ENCODE peak calls at places on chromosome 11, in five cellular contexts. F is psoas muscle, G is gastrocnemius medialis, A is heart right ventricle, X is ascending aorta. U is an unnamed sample.

GRCh38 chr11:13302440-13302958 is 24.9 kb downstream of the BMAL1 start:
- DNase-seq in F (no peak), G (no peak), A (no peak), X (no peak), U (peak)

GRCh38 chr11:120432056-120433018 is 79.2 kb upstream of the GRIK4 start:
- DNase-seq in F (no peak), G (peak), A (peak), X (peak), U (no peak)

GRCh38 chr11:86749861-86750401 is 50.4 kb upstream of the PRSS23 start:
- DNase-seq in F (no peak), G (no peak), A (no peak), X (no peak), U (no peak)

GRCh38 chr11:134331565-134332188 is at the start of gene GLB1L2:
- DNase-seq in F (peak), G (peak), A (peak), X (no peak), U (peak)

GRCh38 chr11:73478737-73479347 is 102.6 kb downstream of the RELT start:
- DNase-seq in F (no peak), G (no peak), A (no peak), X (no peak), U (no peak)

GRCh38 chr11:101129203-101129943 is at the start of gene PGR:
- DNase-seq in F (peak), G (no peak), A (peak), X (peak), U (no peak)

GRCh38 chr11:134532176-134532920 is 120.3 kb upstream of the B3GAT1 start:
- DNase-seq in F (peak), G (no peak), A (peak), X (no peak), U (peak)

GRCh38 chr11:65111159-65111536 is 524 bp upstream of the TM7SF2 start:
- DNase-seq in F (no peak), G (no peak), A (no peak), X (no peak), U (no peak)

GRCh38 chr11:396948-397548 is 3.0 kb downstream of the PKP3 start:
- DNase-seq in F (peak), G (no peak), A (peak), X (no peak), U (peak)

GRCh38 chr11:20035701-20036601 is 124.3 kb downstream of the DBX1 start:
- DNase-seq in F (no peak), G (no peak), A (no peak), X (no peak), U (no peak)

GRCh38 chr11:70460111-70460510 is 61.8 kb downstream of the CTTN start:
- DNase-seq in F (no peak), G (no peak), A (no peak), X (no peak), U (no peak)

GRCh38 chr11:123063396-123064267 is 1.7 kb upstream of the HSPA8 start:
- DNase-seq in F (peak), G (peak), A (peak), X (no peak), U (no peak)

GRCh38 chr11:69447786-69448185 is 33.7 kb upstream of the LINC01488 start:
- DNase-seq in F (no peak), G (no peak), A (no peak), X (no peak), U (no peak)

GRCh38 chr11:45048870-45049825 is 97.3 kb upstream of the PRDM11 start:
- DNase-seq in F (no peak), G (peak), A (peak), X (no peak), U (no peak)

GRCh38 chr11:116901211-116901610 is 63.8 kb upstream of the APOA1 start:
- DNase-seq in F (peak), G (peak), A (peak), X (no peak), U (no peak)

GRCh38 chr11:14015711-14016110 is 53.2 kb downstream of the SPON1 start:
- DNase-seq in F (no peak), G (no peak), A (no peak), X (no peak), U (no peak)

GRCh38 chr11:127521413-127521812 is 520.8 kb upstream of the KIRREL3 start:
- DNase-seq in F (no peak), G (no peak), A (no peak), X (no peak), U (no peak)

GRCh38 chr11:100631316-100631715 is 55.8 kb upstream of the ARHGAP42 start:
- DNase-seq in F (no peak), G (no peak), A (no peak), X (no peak), U (no peak)

GRCh38 chr11:25910090-25910489 is 421.8 kb upstream of the ANO3 start:
- DNase-seq in F (no peak), G (no peak), A (no peak), X (no peak), U (no peak)

GRCh38 chr11:60609632-60610031 is 89.8 kb upstream of the MS4A8 start:
- DNase-seq in F (no peak), G (no peak), A (no peak), X (no peak), U (no peak)

GRCh38 chr11:96763244-96763643 is 373.4 kb downstream of the JRKL start:
- DNase-seq in F (no peak), G (no peak), A (no peak), X (no peak), U (no peak)

GRCh38 chr11:60363542-60364525 is 14.5 kb upstream of the MS4A7 start:
- DNase-seq in F (no peak), G (peak), A (peak), X (no peak), U (peak)

GRCh38 chr11:66150140-66150539 is 80.1 kb downstream of the PACS1 start:
- DNase-seq in F (no peak), G (no peak), A (no peak), X (no peak), U (no peak)

GRCh38 chr11:8707541-8708270 is 25.1 kb downstream of the RPL27A start:
- DNase-seq in F (peak), G (peak), A (peak), X (peak), U (peak)

GRCh38 chr11:17353228-17354021 is 1.8 kb downstream of the NCR3LG1 start:
- DNase-seq in F (peak), G (peak), A (peak), X (peak), U (peak)
- TF ChIP-seq CTCF in F (no peak), G (no peak), A (no peak), X (no peak), U (no peak)

DNA sequence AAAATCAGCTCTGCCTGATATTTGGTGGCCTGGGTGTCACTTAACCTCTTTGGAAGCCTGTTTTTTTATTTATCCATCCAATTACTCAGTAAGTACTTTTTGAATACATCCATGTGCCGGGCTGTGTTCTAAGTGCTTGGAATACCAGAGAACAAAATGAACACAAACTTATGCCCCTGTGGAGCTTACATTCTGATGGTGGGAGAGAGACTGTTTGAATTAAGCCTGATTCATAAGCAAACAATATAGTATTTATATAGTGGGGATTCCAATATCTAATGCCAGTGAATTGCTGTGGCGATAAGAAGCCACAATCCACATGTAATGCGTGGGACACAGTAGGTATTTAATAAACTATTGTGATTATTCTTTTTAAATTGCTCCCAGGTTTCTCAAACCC is 19.4 kb downstream of the KCNJ5 start:
- DNase-seq in F (no peak), G (no peak), A (no peak), X (no peak), U (no peak)
- H3K27ac ChIP-seq in F (no peak), G (no peak), A (no peak), X (no peak), U (no peak)

GRCh38 chr11:46333129-46333947 is 13.9 kb upstream of the DGKZ start:
- DNase-seq in F (no peak), G (no peak), A (no peak), X (no peak), U (no peak)

GRCh38 chr11:46332093-46332567 is 15.1 kb upstream of the DGKZ start:
- DNase-seq in F (no peak), G (no peak), A (no peak), X (no peak), U (no peak)

GRCh38 chr11:46334211-46334610 is 13.1 kb upstream of the DGKZ start:
- DNase-seq in F (no peak), G (no peak), A (no peak), X (no peak), U (no peak)

GRCh38 chr11:46331653-46331984 is 15.6 kb upstream of the DGKZ start:
- DNase-seq in F (no peak), G (no peak), A (no peak), X (no peak), U (no peak)

GRCh38 chr11:46332568-46333128 is 14.6 kb upstream of the DGKZ start:
- DNase-seq in F (no peak), G (no peak), A (no peak), X (no peak), U (peak)
- H3K4me3 ChIP-seq in F (peak), G (peak), A (peak), X (peak), U (peak)

DNA sequence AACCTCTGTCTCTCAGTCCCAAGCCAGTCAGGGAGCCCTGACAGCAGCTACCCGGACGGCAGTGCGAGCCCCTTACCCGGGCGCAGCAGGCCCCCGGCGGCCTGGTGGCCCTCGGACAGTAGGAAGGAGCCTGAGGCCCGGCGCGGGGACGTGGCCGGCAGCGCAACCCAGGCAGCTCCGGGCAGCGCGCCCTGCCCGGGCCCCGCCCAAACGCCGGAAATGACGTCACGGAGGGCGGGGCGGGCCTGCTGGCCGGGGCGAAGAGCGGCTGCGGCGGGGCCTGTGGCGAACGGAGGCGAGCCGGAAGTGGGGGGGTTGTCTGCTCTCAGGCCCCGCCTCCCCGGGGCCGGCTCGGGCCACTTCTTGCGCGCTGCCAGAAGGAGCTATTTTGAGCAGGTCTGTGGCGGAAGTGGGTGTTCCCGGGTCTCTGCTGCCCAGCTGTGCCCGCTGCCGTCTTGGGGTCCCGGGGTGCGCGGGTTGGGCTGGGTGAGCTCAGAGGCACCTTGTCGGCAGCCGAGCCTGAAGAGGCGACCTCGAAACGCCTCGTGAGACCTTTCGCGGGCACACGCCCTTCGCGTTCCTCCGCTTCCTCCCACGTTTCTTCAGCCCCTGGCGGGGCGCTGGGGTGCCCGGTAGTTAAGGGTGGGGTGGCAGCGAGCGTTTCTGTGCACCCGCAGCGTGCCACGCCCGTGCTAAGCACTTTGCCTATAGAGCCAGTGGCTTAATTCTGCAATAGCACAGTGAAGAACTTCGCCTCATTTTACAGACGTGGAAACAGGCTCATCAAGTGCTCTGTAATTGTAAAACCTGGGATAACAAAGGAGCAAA is at the start of gene C11orf24:
- DNase-seq in F (peak), G (peak), A (peak), X (peak), U (peak)
- TF ChIP-seq CTCF in F (no peak), G (peak), A (no peak), X (no peak), U (peak)

GRCh38 chr11:43358308-43358669 is 431 bp upstream of the TTC17 start:
- DNase-seq in F (no peak), G (no peak), A (no peak), X (no peak), U (no peak)
- H3K27ac ChIP-seq in F (peak), G (peak), A (peak), X (peak), U (peak)

DNA sequence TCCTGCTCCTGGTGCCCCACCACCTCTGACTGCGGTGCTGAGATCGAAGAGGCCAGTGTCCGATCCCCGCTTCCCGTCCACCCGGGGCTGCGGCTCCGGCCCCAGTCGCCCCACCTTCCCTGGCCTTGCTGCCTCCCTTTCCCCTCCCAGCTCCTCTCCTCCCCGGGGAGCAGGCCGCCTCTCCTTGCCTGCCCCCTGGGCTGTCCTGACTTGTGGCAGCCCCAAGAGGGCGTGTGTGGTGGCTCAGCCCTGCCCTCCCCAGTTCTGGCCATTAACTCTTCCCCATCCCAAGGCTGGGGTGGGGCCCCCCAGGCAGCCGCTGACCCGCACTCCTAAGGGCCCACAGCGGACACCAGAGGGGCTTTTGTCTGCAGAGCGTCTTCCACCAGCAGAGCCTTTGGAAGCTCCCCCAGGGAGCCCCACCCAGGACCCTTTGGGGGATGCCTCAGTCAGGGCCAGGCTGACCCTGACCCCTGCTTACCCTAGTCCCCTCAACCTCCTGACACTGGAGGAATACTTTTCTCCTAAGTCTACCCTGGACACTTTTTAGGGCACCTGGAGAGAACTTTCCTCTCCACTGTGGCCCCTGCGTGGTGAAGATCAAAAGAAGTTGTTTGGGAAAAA is 16.7 kb downstream of the RTN4RL2 start:
- DNase-seq in F (peak), G (no peak), A (peak), X (no peak), U (no peak)
- H3K4me3 ChIP-seq in F (peak), G (peak), A (peak), X (peak), U (peak)

GRCh38 chr11:121652982-121653381 is 200.2 kb upstream of the SORL1-AS1 start:
- DNase-seq in F (no peak), G (no peak), A (no peak), X (no peak), U (no peak)
- TF ChIP-seq CTCF in F (no peak), G (no peak), A (peak), X (peak), U (peak)

GRCh38 chr11:5603326-5603725 is 6.9 kb downstream of the TRIM6 start:
- DNase-seq in F (no peak), G (no peak), A (no peak), X (no peak), U (peak)
- H3K27ac ChIP-seq in F (no peak), G (no peak), A (no peak), X (no peak), U (no peak)

DNA sequence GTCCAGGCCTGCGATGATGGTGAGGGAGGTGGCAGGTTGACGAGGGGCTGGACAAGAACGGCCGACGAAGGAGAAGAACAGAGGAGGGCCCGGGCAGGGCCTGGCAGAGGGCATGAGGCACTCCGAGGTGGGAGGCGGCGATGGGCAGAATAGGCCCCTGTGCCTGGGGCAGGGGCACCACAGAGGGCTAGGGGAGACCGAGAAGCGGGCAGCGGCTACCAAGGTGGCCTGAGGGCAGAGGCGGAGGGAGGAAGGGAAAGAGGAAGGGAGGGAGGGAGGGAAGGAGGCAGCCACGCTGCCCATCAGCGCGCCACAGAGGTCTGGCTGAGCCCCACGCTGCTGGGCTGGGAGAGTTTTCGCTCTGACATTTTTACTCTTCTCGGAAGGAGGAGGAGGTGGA is 11.3 kb downstream of the LSP1 start:
- DNase-seq in F (peak), G (no peak), A (no peak), X (no peak), U (no peak)
- H3K4me3 ChIP-seq in F (peak), G (peak), A (peak), X (peak), U (no peak)

U was measured in dorsolateral prefrontal cortex.